ENCODE peak calls at places on chromosome 2, in seven cellular contexts. One of them, this sample, is unnamed.

GRCh38 chr2:69089244-69089643 is 76.3 kb downstream of the ANTXR1 start:
- DNase-seq in dermis microvascular lymphatic vessel endothelial cell: no peak
- DNase-seq in left lung: no peak
- DNase-seq in D341Med: no peak
- DNase-seq in iPS DF 19.7: no peak
- DNase-seq in astrocyte of the spinal cord: no peak
- DNase-seq in stimulated activated CD8-positive, alpha-beta memory T cell treated with anti-CD3 and anti-CD28 coated beads, Interleukin-4, amount 100 ng/mL, for 24 hours: no peak
- DNase-seq in this sample: no peak

GRCh38 chr2:218271487-218271797 is 1.1 kb downstream of the PNKD start:
- DNase-seq in dermis microvascular lymphatic vessel endothelial cell: no peak
- DNase-seq in left lung: no peak
- DNase-seq in D341Med: no peak
- DNase-seq in iPS DF 19.7: no peak
- DNase-seq in astrocyte of the spinal cord: no peak
- DNase-seq in stimulated activated CD8-positive, alpha-beta memory T cell treated with anti-CD3 and anti-CD28 coated beads, Interleukin-4, amount 100 ng/mL, for 24 hours: no peak
- DNase-seq in this sample: no peak

GRCh38 chr2:45812039-45812500 is 160.6 kb downstream of the PRKCE start:
- DNase-seq in dermis microvascular lymphatic vessel endothelial cell: peak; percentile 46
- DNase-seq in left lung: no peak
- DNase-seq in D341Med: no peak
- DNase-seq in iPS DF 19.7: no peak
- DNase-seq in astrocyte of the spinal cord: peak; percentile 85
- DNase-seq in stimulated activated CD8-positive, alpha-beta memory T cell treated with anti-CD3 and anti-CD28 coated beads, Interleukin-4, amount 100 ng/mL, for 24 hours: no peak
- DNase-seq in this sample: no peak

GRCh38 chr2:16005819-16006536 is 65.6 kb downstream of the MYCN start:
- DNase-seq in dermis microvascular lymphatic vessel endothelial cell: peak; percentile 50
- DNase-seq in left lung: peak; percentile 55
- DNase-seq in D341Med: no peak
- DNase-seq in iPS DF 19.7: no peak
- DNase-seq in astrocyte of the spinal cord: no peak
- DNase-seq in stimulated activated CD8-positive, alpha-beta memory T cell treated with anti-CD3 and anti-CD28 coated beads, Interleukin-4, amount 100 ng/mL, for 24 hours: no peak
- DNase-seq in this sample: no peak

GRCh38 chr2:152221870-152222269 is 46.3 kb upstream of the STAM2 start:
- DNase-seq in dermis microvascular lymphatic vessel endothelial cell: peak; percentile 45
- DNase-seq in left lung: no peak
- DNase-seq in D341Med: no peak
- DNase-seq in iPS DF 19.7: no peak
- DNase-seq in astrocyte of the spinal cord: peak; percentile 61
- DNase-seq in stimulated activated CD8-positive, alpha-beta memory T cell treated with anti-CD3 and anti-CD28 coated beads, Interleukin-4, amount 100 ng/mL, for 24 hours: no peak
- DNase-seq in this sample: no peak

GRCh38 chr2:113406114-113406513 is 31.4 kb upstream of the ZNG1B start:
- DNase-seq in dermis microvascular lymphatic vessel endothelial cell: no peak
- DNase-seq in left lung: no peak
- DNase-seq in D341Med: no peak
- DNase-seq in iPS DF 19.7: no peak
- DNase-seq in astrocyte of the spinal cord: no peak
- DNase-seq in stimulated activated CD8-positive, alpha-beta memory T cell treated with anti-CD3 and anti-CD28 coated beads, Interleukin-4, amount 100 ng/mL, for 24 hours: no peak
- DNase-seq in this sample: peak; percentile 82

GRCh38 chr2:71927757-71928715 is 219.6 kb downstream of the CYP26B1 start:
- DNase-seq in dermis microvascular lymphatic vessel endothelial cell: no peak
- DNase-seq in left lung: no peak
- DNase-seq in D341Med: peak; percentile 2
- DNase-seq in iPS DF 19.7: no peak
- DNase-seq in astrocyte of the spinal cord: no peak
- DNase-seq in stimulated activated CD8-positive, alpha-beta memory T cell treated with anti-CD3 and anti-CD28 coated beads, Interleukin-4, amount 100 ng/mL, for 24 hours: no peak
- DNase-seq in this sample: peak; percentile 4

GRCh38 chr2:226256237-226256636 is 543.4 kb downstream of the IRS1 start:
- DNase-seq in dermis microvascular lymphatic vessel endothelial cell: no peak
- DNase-seq in left lung: no peak
- DNase-seq in D341Med: no peak
- DNase-seq in iPS DF 19.7: no peak
- DNase-seq in astrocyte of the spinal cord: peak; percentile 81
- DNase-seq in stimulated activated CD8-positive, alpha-beta memory T cell treated with anti-CD3 and anti-CD28 coated beads, Interleukin-4, amount 100 ng/mL, for 24 hours: no peak
- DNase-seq in this sample: no peak

GRCh38 chr2:190961918-190962487 is 52.0 kb downstream of the STAT1 start:
- DNase-seq in dermis microvascular lymphatic vessel endothelial cell: no peak
- DNase-seq in left lung: no peak
- DNase-seq in D341Med: no peak
- DNase-seq in iPS DF 19.7: no peak
- DNase-seq in astrocyte of the spinal cord: no peak
- DNase-seq in stimulated activated CD8-positive, alpha-beta memory T cell treated with anti-CD3 and anti-CD28 coated beads, Interleukin-4, amount 100 ng/mL, for 24 hours: no peak
- DNase-seq in this sample: no peak

GRCh38 chr2:31337860-31338259 is 76.7 kb downstream of the XDH start:
- DNase-seq in dermis microvascular lymphatic vessel endothelial cell: no peak
- DNase-seq in left lung: no peak
- DNase-seq in D341Med: no peak
- DNase-seq in iPS DF 19.7: no peak
- DNase-seq in astrocyte of the spinal cord: peak; percentile 88
- DNase-seq in stimulated activated CD8-positive, alpha-beta memory T cell treated with anti-CD3 and anti-CD28 coated beads, Interleukin-4, amount 100 ng/mL, for 24 hours: no peak
- DNase-seq in this sample: no peak

GRCh38 chr2:239978381-239978780 is 46.8 kb downstream of the NDUFA10 start:
- DNase-seq in dermis microvascular lymphatic vessel endothelial cell: no peak
- DNase-seq in left lung: no peak
- DNase-seq in D341Med: no peak
- DNase-seq in iPS DF 19.7: no peak
- DNase-seq in astrocyte of the spinal cord: no peak
- DNase-seq in stimulated activated CD8-positive, alpha-beta memory T cell treated with anti-CD3 and anti-CD28 coated beads, Interleukin-4, amount 100 ng/mL, for 24 hours: no peak
- DNase-seq in this sample: no peak

GRCh38 chr2:43754180-43754579 is 19.7 kb upstream of the DYNC2LI1 start:
- DNase-seq in dermis microvascular lymphatic vessel endothelial cell: no peak
- DNase-seq in left lung: no peak
- DNase-seq in D341Med: no peak
- DNase-seq in iPS DF 19.7: no peak
- DNase-seq in astrocyte of the spinal cord: no peak
- DNase-seq in stimulated activated CD8-positive, alpha-beta memory T cell treated with anti-CD3 and anti-CD28 coated beads, Interleukin-4, amount 100 ng/mL, for 24 hours: no peak
- DNase-seq in this sample: no peak

GRCh38 chr2:220614064-220614463 is 958.0 kb downstream of the EPHA4 start:
- DNase-seq in dermis microvascular lymphatic vessel endothelial cell: no peak
- DNase-seq in left lung: no peak
- DNase-seq in D341Med: no peak
- DNase-seq in iPS DF 19.7: no peak
- DNase-seq in astrocyte of the spinal cord: no peak
- DNase-seq in stimulated activated CD8-positive, alpha-beta memory T cell treated with anti-CD3 and anti-CD28 coated beads, Interleukin-4, amount 100 ng/mL, for 24 hours: no peak
- DNase-seq in this sample: no peak

This sample was measured in WERI-Rb-1.